ENCODE peak calls at places on chromosomes 11 and 22, in four cellular contexts. U is K562, Z is HepG2, B is GM12878. V is an unnamed sample.
A peak's percentile ranks its signal among the peaks of the same experiment; 100 is the strongest.

GRCh38 chr11:12602421-12602820 is 71.8 kb upstream of the TEAD1 start:
- DNase-seq in U (no peak), Z (no peak), B (no peak), V (no peak)

GRCh38 chr11:128948583-128948982 is 5.9 kb upstream of the TP53AIP1 start:
- DNase-seq in U (no peak), Z (no peak), B (no peak), V (peak; percentile 61)

GRCh38 chr11:57458060-57458409 is 2.3 kb upstream of the RTN4RL2 start:
- DNase-seq in U (no peak), Z (no peak), B (no peak), V (peak; percentile 81)

GRCh38 chr11:113077379-113077778 is 116.2 kb downstream of the NCAM1 start:
- DNase-seq in U (no peak), Z (no peak), B (no peak), V (no peak)

GRCh38 chr11:69801513-69802335 is 17.5 kb downstream of the FGF3 start:
- DNase-seq in U (peak; percentile 59), Z (peak; percentile 34), B (no peak), V (peak; percentile 88)

GRCh38 chr22:28009272-28009827 is 90.3 kb upstream of the PITPNB start:
- DNase-seq in U (peak; percentile 76), Z (peak; percentile 34), B (peak; percentile 9), V (peak; percentile 87)

GRCh38 chr11:45332486-45332934 is 46.4 kb upstream of the SYT13 start:
- DNase-seq in U (peak; percentile 74), Z (peak; percentile 24), B (no peak), V (peak; percentile 72)

GRCh38 chr11:47467372-47467771 is 18.4 kb upstream of the RAPSN start:
- DNase-seq in U (no peak), Z (no peak), B (no peak), V (no peak)

GRCh38 chr22:30968015-30968923 is at the start of gene MORC2:
- DNase-seq in U (peak; percentile 73), Z (peak; percentile 58), B (no peak), V (peak; percentile 89)

GRCh38 chr11:122808494-122808893 is 29.8 kb upstream of the CRTAM start:
- DNase-seq in U (no peak), Z (no peak), B (peak; percentile 66), V (no peak)

GRCh38 chr11:109658169-109658568 is 236.2 kb downstream of the C11orf87 start:
- DNase-seq in U (no peak), Z (no peak), B (no peak), V (no peak)

GRCh38 chr11:123577081-123577598 is 77.3 kb downstream of the SCN3B start:
- DNase-seq in U (peak; percentile 72), Z (peak; percentile 16), B (no peak), V (peak; percentile 86)

GRCh38 chr22:25777870-25778269 is 35.9 kb downstream of the MYO18B start:
- DNase-seq in U (peak; percentile 19), Z (peak; percentile 41), B (peak; percentile 11), V (peak; percentile 44)

GRCh38 chr11:70877151-70877550 is 375.2 kb downstream of the SHANK2 start:
- DNase-seq in U (no peak), Z (no peak), B (no peak), V (no peak)

GRCh38 chr11:99687320-99687719 is 666.6 kb downstream of the CNTN5 start:
- DNase-seq in U (no peak), Z (no peak), B (no peak), V (no peak)

GRCh38 chr11:3204141-3205015 is 14.2 kb downstream of the MRGPRG start:
- DNase-seq in U (no peak), Z (no peak), B (no peak), V (no peak)

GRCh38 chr11:20035701-20036601 is 124.3 kb downstream of the DBX1 start:
- DNase-seq in U (peak; percentile 40), Z (peak; percentile 91), B (no peak), V (no peak)

GRCh38 chr11:93783362-93783761 is 720 bp upstream of the MED17 start:
- DNase-seq in U (no peak), Z (no peak), B (no peak), V (no peak)

GRCh38 chr11:44927174-44927661 is 23.5 kb downstream of the TP53I11 start:
- DNase-seq in U (peak; percentile 70), Z (peak; percentile 43), B (no peak), V (peak; percentile 96)

GRCh38 chr11:44790211-44790610 is 63.4 kb downstream of the TSPAN18 start:
- DNase-seq in U (no peak), Z (no peak), B (no peak), V (no peak)

GRCh38 chr11:117052196-117053149 is 45.8 kb downstream of the SIK3 start:
- DNase-seq in U (no peak), Z (no peak), B (no peak), V (no peak)

GRCh38 chr11:114366331-114367243 is 33.7 kb downstream of the C11orf71 start:
- DNase-seq in U (no peak), Z (no peak), B (no peak), V (no peak)

GRCh38 chr22:19959587-19960490 is 18.2 kb upstream of the TXNRD2 start:
- DNase-seq in U (no peak), Z (no peak), B (no peak), V (no peak)

GRCh38 chr22:32444068-32444467 is 20.2 kb downstream of the BPIFC start:
- DNase-seq in U (peak; percentile 18), Z (peak; percentile 37), B (no peak), V (peak; percentile 45)

DNA sequence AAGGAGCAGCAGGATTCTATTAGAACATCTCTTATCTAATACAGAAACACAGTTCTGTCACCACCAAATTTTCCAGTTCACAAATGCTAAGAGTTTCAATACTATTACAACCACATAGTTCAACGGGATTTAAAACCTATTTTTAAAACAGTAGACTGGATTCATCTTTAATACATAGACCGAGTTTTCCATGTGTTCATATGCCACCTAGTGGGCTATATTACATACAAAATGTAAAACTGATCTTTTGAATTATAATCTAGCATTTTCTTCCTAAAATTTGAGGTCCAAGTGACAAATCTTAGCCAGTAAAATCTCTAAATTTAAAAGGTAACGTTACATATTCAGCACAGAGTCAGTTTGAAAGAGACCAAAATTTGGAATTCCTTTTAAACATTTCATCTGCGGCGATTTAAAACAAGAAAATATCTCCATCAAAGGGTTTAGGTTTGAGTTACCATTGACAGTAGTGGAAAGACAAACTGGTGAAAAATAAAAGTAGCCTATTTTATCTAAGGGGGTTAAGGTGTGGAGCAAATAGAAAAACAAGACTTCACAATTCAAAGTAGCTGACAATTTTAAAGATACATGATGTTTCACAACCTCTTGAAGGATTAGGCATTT is 269.3 kb upstream of the MPPED2 start:
- DNase-seq in U (no peak), Z (peak; percentile 2), B (no peak), V (no peak)
- TF ChIP-seq CREB1 in U (no peak), Z (no peak), B (no peak), V (no peak)

GRCh38 chr11:75241906-75242644 is 1.5 kb downstream of the TPBGL start:
- DNase-seq in U (no peak), Z (no peak), B (no peak), V (peak; percentile 34)
- H2AFZ ChIP-seq in U (peak overlapping the region; percentile 93), Z (no peak overlapping the region), B (peak overlapping the region; percentile 65), V (peak overlapping the region; percentile 94)

GRCh38 chr22:41946360-41947180 is at the start of gene CENPM:
- DNase-seq in U (peak; percentile 93), Z (peak; percentile 94), B (peak; percentile 80), V (peak; percentile 98)
- TF ChIP-seq REST in U (no peak), Z (no peak), B (no peak), V (no peak)

GRCh38 chr22:33544707-33545106 is 375.6 kb downstream of the LARGE1 start:
- DNase-seq in U (no peak), Z (no peak), B (no peak), V (no peak)
- TF ChIP-seq CREB1 in U (no peak), Z (no peak), B (no peak), V (no peak)

DNA sequence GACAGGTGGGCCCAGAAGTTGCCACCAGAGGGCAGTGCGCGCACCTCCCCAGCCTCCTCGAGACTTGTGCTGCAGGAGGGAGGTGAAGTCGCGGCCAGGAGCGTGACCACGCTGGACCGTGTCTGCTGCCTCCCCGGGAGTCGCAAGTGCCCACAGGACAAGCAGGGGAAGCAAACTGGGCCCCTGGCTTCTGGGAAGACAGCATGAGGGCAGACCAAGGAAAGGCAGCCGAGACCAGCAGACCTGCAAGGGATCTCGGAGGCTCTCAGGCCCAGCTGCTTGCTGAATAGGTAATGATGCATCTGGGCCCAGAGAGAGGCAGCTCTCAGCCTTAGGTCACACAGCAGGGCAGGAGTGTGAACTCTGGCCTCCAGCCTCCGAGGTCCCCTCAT is 17.0 kb upstream of the IL2RB start:
- DNase-seq in U (peak; percentile 80), Z (peak; percentile 42), B (no peak), V (peak; percentile 84)
- H2AFZ ChIP-seq in U (peak overlapping the region; percentile 76), Z (no peak overlapping the region), B (peak overlapping the region; percentile 49), V (peak overlapping the region; percentile 79)

DNA sequence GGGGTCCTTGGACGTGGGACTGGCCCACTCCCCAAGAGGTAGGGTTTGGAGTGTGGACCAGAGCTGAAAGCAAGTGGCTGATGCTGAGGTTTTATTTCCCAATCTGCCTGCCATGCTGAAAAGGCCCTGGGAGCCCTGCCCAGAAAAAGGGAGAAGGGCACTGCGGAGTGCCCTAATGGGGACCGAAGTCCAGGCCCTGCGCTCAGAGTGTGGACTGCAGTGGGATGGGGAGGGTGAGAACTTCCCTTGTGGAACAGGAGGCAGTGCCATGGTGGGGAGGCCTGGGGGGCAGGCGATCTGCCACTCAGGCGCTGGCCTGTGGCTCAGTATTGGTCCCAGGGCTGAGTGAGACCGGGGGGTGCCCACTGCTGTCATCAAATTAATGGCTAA is 4.3 kb downstream of the GPR152 start:
- DNase-seq in U (no peak), Z (no peak), B (no peak), V (no peak)
- TF ChIP-seq REST in U (no peak), Z (no peak), B (no peak), V (no peak)

GRCh38 chr22:29043906-29044575 is 17.6 kb downstream of the C22orf31 start:
- DNase-seq in U (no peak), Z (no peak), B (no peak), V (no peak)

GRCh38 chr22:29040385-29041275 is 21.0 kb downstream of the C22orf31 start:
- DNase-seq in U (peak; percentile 49), Z (peak; percentile 65), B (peak; percentile 36), V (peak; percentile 88)

GRCh38 chr22:29044657-29045176 is 16.9 kb downstream of the C22orf31 start:
- DNase-seq in U (no peak), Z (peak; percentile 51), B (no peak), V (no peak)

GRCh38 chr22:29039148-29039547 is 22.5 kb downstream of the C22orf31 start:
- DNase-seq in U (no peak), Z (no peak), B (no peak), V (no peak)

DNA sequence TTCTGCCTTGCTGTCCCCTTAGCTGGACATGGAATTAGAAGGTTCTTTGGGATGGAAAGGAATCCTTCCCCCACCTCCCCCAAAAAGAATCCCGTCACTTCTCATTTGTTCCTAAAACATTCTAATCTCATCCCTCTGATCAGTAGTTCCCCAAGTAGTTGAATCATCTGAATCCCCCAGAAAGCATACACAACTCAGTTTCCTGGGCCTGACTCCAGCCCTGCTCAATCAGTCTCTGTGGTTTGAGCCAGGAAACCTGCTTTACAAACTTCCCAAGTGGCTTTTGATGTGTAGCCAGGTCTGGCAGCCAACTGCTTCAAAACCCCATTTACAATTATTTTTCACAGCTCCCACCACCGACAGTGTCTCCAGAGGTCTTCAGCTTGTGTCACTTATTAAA is 20.2 kb downstream of the C22orf31 start:
- DNase-seq in U (no peak), Z (no peak), B (no peak), V (no peak)
- TF ChIP-seq CREB1 in U (no peak), Z (no peak), B (no peak), V (no peak)

GRCh38 chr11:111189466-111189865 is 56.1 kb upstream of the POU2AF2 start:
- DNase-seq in U (no peak), Z (no peak), B (no peak), V (peak; percentile 10)
- H2AFZ ChIP-seq in U (no peak overlapping the region), Z (no peak overlapping the region), B (no peak overlapping the region), V (no peak overlapping the region)